ENCODE peak calls at places on chromosomes 12 and 14, in ten cellular contexts. Y, C, K, L, W, I, P, H, E and G are unnamed samples.
A peak's percentile ranks its signal among the peaks of the same experiment; 100 is the strongest.

GRCh38 chr12:98594050-98594853 is 766 bp downstream of the SLC25A3 start:
- DNase-seq in Y (peak; percentile 85), C (peak; percentile 72), P (peak; percentile 12), E (peak; percentile 89), K (no peak), H (no peak), L (peak; percentile 44), W (peak; percentile 39), I (peak; percentile 64), G (peak; percentile 52)

GRCh38 chr14:56992332-56992820 is 182.1 kb upstream of the OTX2 start:
- DNase-seq in K (no peak), E (no peak), L (no peak), P (no peak), I (no peak), Y (peak; percentile 42), C (no peak), H (no peak), W (no peak), G (no peak)

GRCh38 chr12:68113644-68114043 is 45.9 kb downstream of the IFNG start:
- DNase-seq in Y (no peak), C (peak; percentile 57), P (no peak), L (no peak), H (no peak), W (no peak), E (no peak), I (no peak), K (peak; percentile 72), G (peak; percentile 22)

GRCh38 chr14:23438130-23438893 is 2.9 kb upstream of the MYH7 start:
- DNase-seq in K (peak; percentile 27), P (no peak), Y (no peak), I (no peak), C (peak; percentile 13), W (no peak), E (no peak), H (no peak), L (no peak), G (no peak)

GRCh38 chr12:50604640-50604920 is 99.8 kb downstream of the DIP2B start:
- DNase-seq in E (no peak), L (no peak), W (no peak), Y (no peak), P (no peak), H (no peak), K (no peak), I (no peak), C (no peak), G (no peak)

GRCh38 chr14:36657409-36658090 is 4.1 kb upstream of the PAX9 start:
- DNase-seq in H (no peak), E (peak; percentile 69), W (peak; percentile 17), K (peak; percentile 64), L (no peak), P (no peak), C (no peak), Y (peak; percentile 73), I (no peak), G (no peak)

GRCh38 chr12:47080725-47081502 is 1.2 kb upstream of the AMIGO2 start:
- DNase-seq in C (peak; percentile 83), H (peak; percentile 28), E (peak; percentile 85), P (peak; percentile 78), L (peak; percentile 50), Y (peak; percentile 94), K (no peak), I (peak; percentile 88), W (peak; percentile 36), G (peak; percentile 58)

GRCh38 chr12:45966486-45966885 is 23.9 kb downstream of the SCAF11 start:
- DNase-seq in E (no peak), C (no peak), W (no peak), I (no peak), Y (no peak), P (no peak), H (no peak), L (no peak), K (no peak), G (no peak)

GRCh38 chr14:36981832-36982528 is 190.4 kb downstream of the SLC25A21 start:
- DNase-seq in C (no peak), I (no peak), L (no peak), P (peak; percentile 80), E (no peak), K (no peak), H (no peak), W (no peak), Y (no peak), G (no peak)

GRCh38 chr12:64390275-64390851 is at the start of gene C12orf56:
- DNase-seq in K (peak; percentile 87), E (peak; percentile 69), L (no peak), I (no peak), W (peak; percentile 17), H (no peak), Y (peak; percentile 78), P (no peak), C (no peak), G (peak; percentile 17)

GRCh38 chr12:64392221-64392620 is 1.7 kb upstream of the C12orf56 start:
- DNase-seq in I (no peak), E (no peak), C (no peak), Y (no peak), L (no peak), K (no peak), P (peak; percentile 30), W (no peak), H (no peak), G (no peak)

GRCh38 chr12:64387201-64387816 is 3.2 kb downstream of the C12orf56 start:
- DNase-seq in Y (no peak), H (no peak), I (no peak), P (peak; percentile 29), L (no peak), K (no peak), C (no peak), W (no peak), E (no peak), G (no peak)

GRCh38 chr12:64385468-64385867 is 5.1 kb downstream of the C12orf56 start:
- DNase-seq in K (no peak), P (peak; percentile 82), H (no peak), W (no peak), E (no peak), C (no peak), Y (no peak), I (no peak), L (no peak), G (no peak)

GRCh38 chr12:64389154-64389553 is 1.4 kb downstream of the C12orf56 start:
- DNase-seq in P (no peak), K (no peak), I (no peak), W (no peak), C (no peak), L (no peak), H (no peak), E (no peak), Y (no peak), G (no peak)
- H3K27ac ChIP-seq in P (no peak overlapping the region), K (no peak overlapping the region), I (no peak overlapping the region), W (no peak overlapping the region), C (no peak overlapping the region), L (no peak overlapping the region), H (no peak overlapping the region), E (no peak overlapping the region), Y (no peak overlapping the region), G (no peak overlapping the region)

GRCh38 chr12:31959701-31960391 is 631 bp downstream of the RESF1 start:
- DNase-seq in H (peak; percentile 25), C (peak; percentile 86), L (peak; percentile 69), E (peak; percentile 90), Y (no peak), K (no peak), W (peak; percentile 63), P (peak; percentile 63), I (peak; percentile 78), G (peak; percentile 70)
- TF ChIP-seq CTCF in H (no peak), C (no peak), L (no peak), E (no peak), Y (no peak), K (no peak), W (no peak), P (peak; percentile 38), I (no peak), G (no peak)

GRCh38 chr14:68972507-68973272 is 6.4 kb downstream of the ACTN1 start:
- DNase-seq in Y (no peak), K (no peak), H (no peak), P (no peak), C (no peak), I (no peak), W (no peak), L (no peak), E (no peak), G (no peak)

GRCh38 chr14:68970096-68970612 is 8.9 kb downstream of the ACTN1 start:
- DNase-seq in W (no peak), P (no peak), I (no peak), C (no peak), K (no peak), Y (no peak), E (no peak), H (no peak), L (no peak), G (no peak)

GRCh38 chr14:68971411-68972035 is 7.6 kb downstream of the ACTN1 start:
- DNase-seq in Y (no peak), W (no peak), C (no peak), E (no peak), I (no peak), L (no peak), H (no peak), P (no peak), K (no peak), G (no peak)

GRCh38 chr14:68969278-68969677 is 9.8 kb downstream of the ACTN1 start:
- DNase-seq in L (no peak), W (no peak), Y (no peak), K (no peak), I (no peak), E (no peak), H (no peak), P (no peak), C (no peak), G (no peak)

GRCh38 chr14:68970736-68971135 is 8.4 kb downstream of the ACTN1 start:
- DNase-seq in P (no peak), H (no peak), W (no peak), K (no peak), L (no peak), C (no peak), I (no peak), Y (no peak), E (no peak), G (no peak)
- H3K4me1 ChIP-seq in P (peaks cover 97% of the 10 kb centered on the region), H (peaks cover 37% of the 10 kb centered on the region), W (peaks cover 75% of the 10 kb centered on the region), K (peaks cover 22% of the 10 kb centered on the region), L (peaks cover 100% of the 10 kb centered on the region), C (peaks cover 60% of the 10 kb centered on the region), I (peaks cover 66% of the 10 kb centered on the region), Y (peaks cover 83% of the 10 kb centered on the region), E (peaks cover 30% of the 10 kb centered on the region), G (peaks cover 71% of the 10 kb centered on the region)

GRCh38 chr12:121328620-121329019 is 23.6 kb downstream of the ANAPC5 start:
- DNase-seq in C (no peak), P (no peak), K (no peak), W (no peak), E (no peak), Y (no peak), I (no peak), H (no peak), L (no peak), G (no peak)

GRCh38 chr12:121330195-121330594 is 22.0 kb downstream of the ANAPC5 start:
- DNase-seq in L (no peak), C (no peak), P (no peak), K (no peak), E (no peak), H (no peak), W (no peak), Y (no peak), I (no peak), G (no peak)

GRCh38 chr12:121323908-121324307 is 27.4 kb upstream of the CAMKK2 start:
- DNase-seq in C (no peak), W (no peak), I (no peak), H (no peak), Y (no peak), E (no peak), P (no peak), K (no peak), L (no peak), G (no peak)

GRCh38 chr12:121325922-121326396 is 26.3 kb downstream of the ANAPC5 start:
- DNase-seq in K (no peak), E (no peak), Y (no peak), C (no peak), W (peak; percentile 67), L (no peak), P (no peak), I (no peak), H (no peak), G (no peak)

GRCh38 chr12:121326996-121327674 is 25.1 kb downstream of the ANAPC5 start:
- DNase-seq in E (no peak), H (no peak), I (no peak), W (peak; percentile 56), L (no peak), Y (peak; percentile 48), K (no peak), C (no peak), P (no peak), G (no peak)
- H3K27ac ChIP-seq in E (no peak overlapping the region), H (no peak overlapping the region), I (no peak overlapping the region), W (peak overlapping the region; percentile 33), L (no peak overlapping the region), Y (no peak overlapping the region), K (no peak overlapping the region), C (no peak overlapping the region), P (no peak overlapping the region), G (no peak overlapping the region)